ENCODE peak calls at places on chromosomes 1 and 21, in nine cellular contexts. H is sigmoid colon, Y is HCT116, G is tibial nerve, Z is gastrocnemius medialis, I is body of pancreas, W is A549, B is heart left ventricle, N is adrenal gland. P is an unnamed sample.

GRCh38 chr1:69121708-69122107 is 446.0 kb upstream of the LRRC7 start:
- DNase-seq in H (no peak), Y (no peak), G (no peak), Z (no peak), I (no peak), W (no peak), B (no peak), N (no peak), P (no peak)

GRCh38 chr1:178749581-178750166 is 24.6 kb downstream of the RALGPS2 start:
- DNase-seq in H (no peak), Y (no peak), G (no peak), Z (no peak), I (no peak), W (no peak), B (no peak), N (no peak), P (no peak)

GRCh38 chr1:231923461-231924132 is 297.0 kb downstream of the DISC1 start:
- DNase-seq in H (no peak), Y (no peak), G (no peak), Z (no peak), I (no peak), W (no peak), B (no peak), N (no peak), P (no peak)

GRCh38 chr1:20037877-20038276 is 32.1 kb upstream of the PLA2G5 start:
- DNase-seq in H (no peak), Y (no peak), G (no peak), Z (no peak), I (no peak), W (no peak), B (no peak), N (no peak), P (no peak)

GRCh38 chr1:203367051-203367450 is 16.1 kb upstream of the FMOD start:
- DNase-seq in H (no peak), Y (no peak), G (no peak), Z (no peak), I (no peak), W (no peak), B (no peak), N (no peak), P (no peak)

GRCh38 chr1:46058936-46059335 is 73.5 kb downstream of the PIK3R3 start:
- DNase-seq in H (no peak), Y (no peak), G (no peak), Z (no peak), I (no peak), W (no peak), B (no peak), N (no peak), P (no peak)

GRCh38 chr1:22978299-22978698 is 5.6 kb upstream of the LACTBL1 start:
- DNase-seq in H (no peak), Y (no peak), G (no peak), Z (no peak), I (no peak), W (peak; percentile 15), B (no peak), N (no peak), P (peak; percentile 5)

GRCh38 chr1:170534626-170535147 is 2.7 kb downstream of the GORAB start:
- DNase-seq in H (no peak), Y (no peak), G (no peak), Z (no peak), I (no peak), W (no peak), B (no peak), N (no peak), P (no peak)

GRCh38 chr1:33588726-33589125 is 116.3 kb downstream of the ZSCAN20 start:
- DNase-seq in H (no peak), Y (no peak), G (no peak), Z (no peak), I (no peak), W (no peak), B (no peak), N (no peak), P (no peak)

GRCh38 chr1:226590626-226591025 is 42.1 kb downstream of the STUM start:
- DNase-seq in H (no peak), Y (no peak), G (no peak), Z (no peak), I (no peak), W (no peak), B (no peak), N (no peak), P (no peak)

GRCh38 chr1:11069233-11069950 is 9.6 kb upstream of the SRM start:
- DNase-seq in H (peak; percentile 30), Y (no peak), G (no peak), Z (no peak), I (peak; percentile 7), W (no peak), B (no peak), N (no peak), P (peak; percentile 18)

GRCh38 chr1:232586679-232587078 is 43.3 kb downstream of the SIPA1L2 start:
- DNase-seq in H (no peak), Y (no peak), G (no peak), Z (no peak), I (no peak), W (no peak), B (no peak), N (no peak), P (no peak)

GRCh38 chr1:151108331-151108730 is 37.8 kb downstream of the GABPB2 start:
- DNase-seq in H (no peak), Y (no peak), G (no peak), Z (no peak), I (no peak), W (no peak), B (no peak), N (no peak), P (no peak)

GRCh38 chr21:32726742-32727477 is 903 bp downstream of the SYNJ1 start:
- DNase-seq in H (no peak), Y (no peak), G (no peak), Z (peak; percentile 15), I (peak; percentile 34), W (peak; percentile 6), B (peak; percentile 41), N (peak; percentile 43), P (no peak)

GRCh38 chr1:154962238-154962678 is 676 bp upstream of the PYGO2 start:
- DNase-seq in H (no peak), Y (no peak), G (no peak), Z (no peak), I (peak; percentile 48), W (peak; percentile 51), B (no peak), N (peak; percentile 67), P (peak; percentile 54)

GRCh38 chr1:216851073-216851472 is 127.8 kb upstream of the ESRRG start:
- DNase-seq in H (no peak), Y (no peak), G (no peak), Z (no peak), I (no peak), W (no peak), B (no peak), N (no peak), P (no peak)

GRCh38 chr1:246930830-246931548 is 759 bp downstream of the AHCTF1 start:
- DNase-seq in H (peak; percentile 83), Y (no peak), G (peak; percentile 39), Z (peak; percentile 52), I (peak; percentile 51), W (peak; percentile 71), B (peak; percentile 62), N (peak; percentile 67), P (peak; percentile 79)

GRCh38 chr21:29501451-29501850 is 202.7 kb downstream of the BACH1 start:
- DNase-seq in H (no peak), Y (no peak), G (no peak), Z (no peak), I (no peak), W (no peak), B (no peak), N (no peak), P (no peak)

GRCh38 chr21:16320110-16320509 is 590.3 kb downstream of the USP25 start:
- DNase-seq in H (no peak), Y (no peak), G (no peak), Z (no peak), I (no peak), W (no peak), B (no peak), N (no peak), P (no peak)

GRCh38 chr1:8026976-8027747 is 1.1 kb upstream of the ERRFI1 start:
- DNase-seq in H (peak; percentile 79), Y (no peak), G (no peak), Z (peak; percentile 42), I (peak; percentile 93), W (peak; percentile 94), B (no peak), N (no peak), P (peak; percentile 50)
- TF ChIP-seq POLR2A in H (no peak), Y (peak; percentile 44), G (no peak), Z (no peak), I (peak; percentile 88), W (peak; percentile 46), B (no peak), N (no peak), P (no peak)

GRCh38 chr1:99808391-99809115 is 41.6 kb upstream of the AGL start:
- DNase-seq in H (peak; percentile 69), Y (peak; percentile 85), G (no peak), Z (peak; percentile 38), I (no peak), W (peak; percentile 75), B (peak; percentile 22), N (peak; percentile 60), P (peak; percentile 45)
- H3K27ac ChIP-seq in H (peak overlapping the region; percentile 84), Y (no peak overlapping the region), G (no peak overlapping the region), Z (peak overlapping the region; percentile 10), I (no peak overlapping the region), W (no peak overlapping the region), B (no peak overlapping the region), N (no peak overlapping the region), P (peak overlapping the region; percentile 55)

GRCh38 chr1:185317886-185318310 is 855 bp upstream of the IVNS1ABP start:
- DNase-seq in H (peak; percentile 65), Y (peak; percentile 47), G (no peak), Z (peak; percentile 37), I (peak; percentile 40), W (peak; percentile 42), B (peak; percentile 32), N (peak; percentile 57), P (peak; percentile 41)
- TF ChIP-seq POLR2A in H (no peak), Y (no peak), G (no peak), Z (no peak), I (no peak), W (no peak), B (no peak), N (no peak), P (no peak)

GRCh38 chr1:228101994-228102790 is 933 bp downstream of the C1orf35 start:
- DNase-seq in H (peak; percentile 82), Y (no peak), G (no peak), Z (no peak), I (peak; percentile 51), W (peak; percentile 55), B (no peak), N (peak; percentile 33), P (peak; percentile 45)
- H3K27ac ChIP-seq in H (peak overlapping the region; percentile 95), Y (peak overlapping the region; percentile 85), G (peak overlapping the region; percentile 84), Z (peak overlapping the region; percentile 87), I (peak overlapping the region; percentile 82), W (peak overlapping the region; percentile 85), B (peak overlapping the region; percentile 82), N (peak overlapping the region; percentile 88), P (peak overlapping the region; percentile 90)

P was measured in testis.